ENCODE peak calls at places on chromosomes 3 and 15, in four cellular contexts. J is B cell, H is NCI-H460, F is T-helper 17 cell. T is an unnamed sample.

GRCh38 chr3:109772520-109772919 is 435.2 kb upstream of the DPPA4 start:
- DNase-seq in J (no peak), H (peak; percentile 2), F (no peak), T (no peak)

GRCh38 chr3:171258316-171258715 is 201.9 kb downstream of the TNIK start:
- DNase-seq in J (no peak), H (no peak), F (no peak), T (no peak)

GRCh38 chr15:59223736-59224135 is 17.1 kb downstream of the LDHAL6B start:
- DNase-seq in J (no peak), H (no peak), F (no peak), T (no peak)

GRCh38 chr3:15345608-15346137 is 13.3 kb upstream of the SH3BP5 start:
- DNase-seq in J (peak; percentile 73), H (no peak), F (no peak), T (no peak)

GRCh38 chr15:33735637-33736247 is 232.6 kb upstream of the CHRM5 start:
- DNase-seq in J (no peak), H (no peak), F (no peak), T (peak; percentile 21)

GRCh38 chr3:128878556-128879124 is 780 bp upstream of the ACAD9 start:
- DNase-seq in J (peak; percentile 46), H (no peak), F (no peak), T (no peak)

GRCh38 chr3:124837730-124838186 is 49.4 kb downstream of the ITGB5 start:
- DNase-seq in J (no peak), H (peak; percentile 94), F (no peak), T (no peak)

GRCh38 chr3:57803647-57804081 is 47.6 kb downstream of the SLMAP start:
- DNase-seq in J (no peak), H (peak; percentile 80), F (no peak), T (no peak)

GRCh38 chr15:94297543-94297942 is 66.2 kb downstream of the MCTP2 start:
- DNase-seq in J (peak; percentile 51), H (no peak), F (no peak), T (no peak)

GRCh38 chr15:92079047-92079446 is 225.5 kb downstream of the SLCO3A1 start:
- DNase-seq in J (no peak), H (no peak), F (no peak), T (peak; percentile 35)

GRCh38 chr3:169812124-169812843 is 386 bp upstream of the LRRIQ4 start:
- DNase-seq in J (peak; percentile 81), H (peak; percentile 36), F (peak; percentile 35), T (no peak)

GRCh38 chr3:30222436-30222835 is 384.0 kb upstream of the TGFBR2 start:
- DNase-seq in J (no peak), H (no peak), F (no peak), T (no peak)

GRCh38 chr3:170584585-170585007 is 1.3 kb downstream of the SLC7A14 start:
- DNase-seq in J (peak; percentile 28), H (peak; percentile 46), F (peak; percentile 20), T (peak; percentile 26)

GRCh38 chr3:131216801-131217200 is 164.8 kb upstream of the NUDT16 start:
- DNase-seq in J (no peak), H (no peak), F (no peak), T (no peak)

GRCh38 chr15:32029409-32029861 is 880 bp upstream of the CHRNA7 start:
- DNase-seq in J (no peak), H (peak; percentile 18), F (no peak), T (peak; percentile 28)

GRCh38 chr3:142809259-142809658 is 79.6 kb downstream of the PCOLCE2 start:
- DNase-seq in J (no peak), H (no peak), F (no peak), T (no peak)

GRCh38 chr15:59372352-59373211 is at the start of gene MYO1E:
- DNase-seq in J (peak; percentile 63), H (peak; percentile 95), F (no peak), T (no peak)

GRCh38 chr3:38647217-38647970 is 2.1 kb downstream of the SCN5A start:
- DNase-seq in J (no peak), H (no peak), F (no peak), T (no peak)

GRCh38 chr3:194983121-194983520 is 287.8 kb downstream of the XXYLT1 start:
- DNase-seq in J (no peak), H (no peak), F (no peak), T (no peak)

GRCh38 chr3:195085356-195086130 is 185.4 kb downstream of the XXYLT1 start:
- DNase-seq in J (no peak), H (no peak), F (no peak), T (no peak)

GRCh38 chr3:42505203-42505848 is 2.9 kb downstream of the VIPR1 start:
- DNase-seq in J (no peak), H (no peak), F (no peak), T (no peak)